ENCODE peak calls at places on chromosomes 1 and 21, in five cellular contexts. E is activated T-cell treated with anti-CD3 and anti-CD28 coated beads, Interleukin-2, amount 50 U/mL, for 4 hours; B is heart right ventricle; A is naive B cell; Q is natural killer cell treated with Interleukin-12 subunit alpha and Interleukin-12 subunit beta and Interleukin-15 and Interleukin-18, amount 100 ng/mL, for 72 hours. S is an unnamed sample.

GRCh38 chr1:170410391-170411146 is 121.4 kb upstream of the GORAB start:
- ATAC-seq in E (no peak), B (peak; percentile 86), A (no peak), Q (no peak), S (no peak)

GRCh38 chr1:243345205-243345604 is 89.4 kb downstream of the SDCCAG8 start:
- ATAC-seq in E (no peak), B (no peak), A (no peak), Q (no peak), S (no peak)

GRCh38 chr1:116360435-116361173 is 12.4 kb upstream of the ATP1A1 start:
- ATAC-seq in E (no peak), B (no peak), A (no peak), Q (no peak), S (no peak)

GRCh38 chr1:67646145-67647035 is 38.6 kb upstream of the GADD45A start:
- ATAC-seq in E (peak; percentile 78), B (peak; percentile 71), A (no peak), Q (no peak), S (no peak)

GRCh38 chr1:151293093-151293492 is 11.0 kb downstream of the ZNF687 start:
- ATAC-seq in E (peak; percentile 11), B (no peak), A (no peak), Q (no peak), S (no peak)

GRCh38 chr1:225817611-225818061 is 7.7 kb downstream of the EPHX1 start:
- ATAC-seq in E (no peak), B (peak; percentile 69), A (no peak), Q (no peak), S (peak; percentile 91)

GRCh38 chr1:2787163-2787911 is 14.2 kb downstream of the TTC34 start:
- ATAC-seq in E (no peak), B (no peak), A (no peak), Q (no peak), S (no peak)

GRCh38 chr1:25053576-25054075 is 123.5 kb upstream of the RUNX3 start:
- ATAC-seq in E (no peak), B (no peak), A (no peak), Q (no peak), S (no peak)

GRCh38 chr21:43361493-43362296 is 65.2 kb downstream of the SIK1 start:
- ATAC-seq in E (peak; percentile 55), B (peak; percentile 91), A (peak; percentile 66), Q (peak; percentile 57), S (peak; percentile 84)

GRCh38 chr1:68497358-68497698 is 446 bp upstream of the DEPDC1 start:
- ATAC-seq in E (peak; percentile 14), B (peak; percentile 13), A (peak; percentile 12), Q (no peak), S (no peak)

GRCh38 chr1:230215049-230215448 is 148.0 kb downstream of the GALNT2 start:
- ATAC-seq in E (no peak), B (peak; percentile 91), A (peak; percentile 26), Q (no peak), S (peak; percentile 42)

GRCh38 chr1:171716620-171717019 is 25.2 kb downstream of the VAMP4 start:
- ATAC-seq in E (no peak), B (no peak), A (no peak), Q (no peak), S (peak; percentile 61)

GRCh38 chr1:9744106-9744799 is 79.5 kb downstream of the CLSTN1 start:
- ATAC-seq in E (no peak), B (no peak), A (no peak), Q (peak; percentile 55), S (no peak)

GRCh38 chr1:23394664-23395063 is 25.0 kb upstream of the ZNF436 start:
- ATAC-seq in E (no peak), B (peak; percentile 85), A (no peak), Q (no peak), S (peak; percentile 41)

GRCh38 chr1:16418823-16419425 is 18.3 kb downstream of the SPATA21 start:
- ATAC-seq in E (no peak), B (no peak), A (no peak), Q (no peak), S (no peak)

GRCh38 chr1:169288011-169288414 is 79.6 kb downstream of the NME7 start:
- ATAC-seq in E (no peak), B (no peak), A (no peak), Q (no peak), S (no peak)

GRCh38 chr21:42058631-42059111 is 12.4 kb upstream of the UMODL1 start:
- ATAC-seq in E (no peak), B (no peak), A (no peak), Q (no peak), S (no peak)

GRCh38 chr1:16209132-16209846 is 3.2 kb downstream of the ARHGEF19 start:
- ATAC-seq in E (no peak), B (no peak), A (no peak), Q (no peak), S (no peak)

GRCh38 chr1:59044535-59045121 is 252.3 kb upstream of the FGGY start:
- ATAC-seq in E (no peak), B (no peak), A (no peak), Q (no peak), S (no peak)

GRCh38 chr1:156247460-156248322 is at the start of gene PAQR6:
- ATAC-seq in E (no peak), B (peak; percentile 50), A (no peak), Q (no peak), S (peak; percentile 16)

GRCh38 chr21:38244407-38244787 is 12.4 kb upstream of the KCNJ15 start:
- ATAC-seq in E (no peak), B (no peak), A (no peak), Q (peak; percentile 7), S (no peak)

GRCh38 chr21:32307706-32308105 is 9.1 kb downstream of the MRAP start:
- ATAC-seq in E (no peak), B (no peak), A (no peak), Q (no peak), S (no peak)

GRCh38 chr1:228083871-228084278 is 1.4 kb downstream of the ARF1 start:
- ATAC-seq in E (no peak), B (no peak), A (no peak), Q (peak; percentile 52), S (no peak)

GRCh38 chr1:57198912-57199311 is 224.9 kb downstream of the DAB1 start:
- ATAC-seq in E (no peak), B (no peak), A (no peak), Q (no peak), S (no peak)

GRCh38 chr1:206979379-206980043 is 9.3 kb upstream of the FCAMR start:
- ATAC-seq in E (no peak), B (no peak), A (no peak), Q (no peak), S (peak; percentile 30)

GRCh38 chr1:12057382-12057781 is 5.7 kb upstream of the TNFRSF8 start:
- ATAC-seq in E (peak; percentile 59), B (no peak), A (no peak), Q (peak; percentile 52), S (peak; percentile 16)

GRCh38 chr1:3312894-3313578 is 141.4 kb upstream of the ARHGEF16 start:
- ATAC-seq in E (peak; percentile 69), B (peak; percentile 92), A (no peak), Q (peak; percentile 87), S (peak; percentile 89)

GRCh38 chr1:159960721-159961381 is 6.8 kb upstream of the SLAMF9 start:
- ATAC-seq in E (no peak), B (peak; percentile 76), A (no peak), Q (no peak), S (peak; percentile 93)

GRCh38 chr1:79079770-79080169 is 73.2 kb upstream of the ADGRL4 start:
- ATAC-seq in E (no peak), B (peak; percentile 91), A (no peak), Q (no peak), S (peak; percentile 56)

GRCh38 chr1:3356827-3357457 is 97.5 kb upstream of the ARHGEF16 start:
- ATAC-seq in E (no peak), B (no peak), A (no peak), Q (no peak), S (no peak)

GRCh38 chr1:119987689-119988088 is 81.8 kb downstream of the NOTCH2 start:
- ATAC-seq in E (peak; percentile 35), B (no peak), A (peak; percentile 30), Q (peak; percentile 75), S (peak; percentile 44)

GRCh38 chr1:248853668-248854375 is 5.1 kb downstream of the ZNF692 start:
- ATAC-seq in E (peak; percentile 37), B (no peak), A (no peak), Q (peak; percentile 50), S (no peak)

GRCh38 chr1:237309595-237310118 is 267.7 kb downstream of the RYR2 start:
- ATAC-seq in E (no peak), B (peak; percentile 55), A (no peak), Q (no peak), S (no peak)

GRCh38 chr1:147189514-147189913 is 17.2 kb upstream of the PRKAB2 start:
- ATAC-seq in E (no peak), B (no peak), A (no peak), Q (no peak), S (no peak)

GRCh38 chr1:61132176-61133047 is 50.1 kb downstream of the NFIA start:
- ATAC-seq in E (no peak), B (peak; percentile 55), A (no peak), Q (no peak), S (peak; percentile 28)

GRCh38 chr1:97820470-97821188 is 100.2 kb downstream of the DPYD start:
- ATAC-seq in E (no peak), B (peak; percentile 55), A (peak; percentile 58), Q (no peak), S (no peak)

GRCh38 chr1:3142751-3143150 is 73.7 kb downstream of the PRDM16 start:
- ATAC-seq in E (no peak), B (no peak), A (no peak), Q (no peak), S (no peak)

GRCh38 chr1:151976868-151977267 is 16.8 kb downstream of the S100A10 start:
- ATAC-seq in E (no peak), B (no peak), A (no peak), Q (no peak), S (peak; percentile 77)

S was measured in esophagus mucosa.